ENCODE peak calls at places on chromosome 17, in seven cellular contexts. K, M, E, D, J, A and R are unnamed samples.

GRCh38 chr17:17300624-17301568 is 2.3 kb upstream of the NT5M start:
- DNase-seq in K (no peak), M (no peak), E (peak; percentile 54), D (peak; percentile 71), J (peak; percentile 51), A (no peak), R (peak; percentile 77)

GRCh38 chr17:28493467-28493866 is 12.7 kb upstream of the FOXN1 start:
- DNase-seq in K (peak; percentile 21), M (no peak), E (no peak), D (no peak), J (no peak), A (no peak), R (no peak)

GRCh38 chr17:9072626-9073339 is 51.5 kb downstream of the NTN1 start:
- DNase-seq in K (no peak), M (no peak), E (peak; percentile 18), D (no peak), J (no peak), A (no peak), R (no peak)

GRCh38 chr17:45296833-45297124 is 20.0 kb downstream of the MAP3K14 start:
- DNase-seq in K (no peak), M (no peak), E (no peak), D (no peak), J (no peak), A (no peak), R (no peak)

GRCh38 chr17:78147315-78147998 is 1.3 kb downstream of the C17orf99 start:
- DNase-seq in K (no peak), M (no peak), E (no peak), D (no peak), J (no peak), A (no peak), R (no peak)

GRCh38 chr17:41648411-41649195 is 24.2 kb upstream of the KRT17 start:
- DNase-seq in K (peak; percentile 61), M (peak; percentile 56), E (peak; percentile 70), D (peak; percentile 93), J (peak; percentile 87), A (no peak), R (no peak)

GRCh38 chr17:79033046-79033616 is 9.2 kb downstream of the C1QTNF1 start:
- DNase-seq in K (no peak), M (no peak), E (no peak), D (no peak), J (no peak), A (no peak), R (no peak)

GRCh38 chr17:29133146-29133713 is 47.0 kb downstream of the MYO18A start:
- DNase-seq in K (no peak), M (no peak), E (peak; percentile 85), D (no peak), J (no peak), A (no peak), R (no peak)

GRCh38 chr17:71399649-71400048 is 721.2 kb upstream of the SOX9 start:
- DNase-seq in K (no peak), M (no peak), E (no peak), D (no peak), J (no peak), A (no peak), R (no peak)

GRCh38 chr17:19652595-19652994 is 4.0 kb downstream of the ALDH3A2 start:
- DNase-seq in K (no peak), M (no peak), E (no peak), D (no peak), J (no peak), A (no peak), R (no peak)

GRCh38 chr17:14748036-14748715 is 447.3 kb downstream of the HS3ST3B1 start:
- DNase-seq in K (no peak), M (no peak), E (no peak), D (no peak), J (no peak), A (no peak), R (no peak)

GRCh38 chr17:43014020-43014615 is 7.5 kb downstream of the IFI35 start:
- DNase-seq in K (no peak), M (no peak), E (no peak), D (no peak), J (no peak), A (no peak), R (no peak)

GRCh38 chr17:3989156-3989886 is 25.1 kb upstream of the ATP2A3 start:
- DNase-seq in K (no peak), M (no peak), E (no peak), D (no peak), J (no peak), A (no peak), R (peak; percentile 57)

GRCh38 chr17:45332989-45333701 is 16.3 kb upstream of the MAP3K14 start:
- DNase-seq in K (no peak), M (no peak), E (peak; percentile 52), D (no peak), J (no peak), A (no peak), R (no peak)

GRCh38 chr17:66401364-66401763 is 99.0 kb downstream of the PRKCA start:
- DNase-seq in K (no peak), M (no peak), E (no peak), D (no peak), J (no peak), A (no peak), R (no peak)

GRCh38 chr17:33292184-33292980 is 713 bp downstream of the ASIC2 start:
- DNase-seq in K (no peak), M (no peak), E (peak; percentile 56), D (peak; percentile 50), J (peak; percentile 37), A (no peak), R (peak; percentile 87)
- TF ChIP-seq CTCF in K (peak; percentile 25), M (no peak), E (no peak), D (peak; percentile 45), J (peak; percentile 65), A (no peak), R (peak; percentile 49)

GRCh38 chr17:83178533-83179201 is 99.3 kb downstream of the METRNL start:
- DNase-seq in K (no peak), M (no peak), E (no peak), D (peak; percentile 4), J (no peak), A (no peak), R (peak; percentile 67)

GRCh38 chr17:83176272-83176955 is 97.0 kb downstream of the METRNL start:
- DNase-seq in K (no peak), M (no peak), E (no peak), D (no peak), J (no peak), A (no peak), R (peak; percentile 48)

GRCh38 chr17:83176956-83177583 is 97.7 kb downstream of the METRNL start:
- DNase-seq in K (no peak), M (no peak), E (no peak), D (no peak), J (no peak), A (no peak), R (peak; percentile 77)

GRCh38 chr17:83179378-83179777 is 100.0 kb downstream of the METRNL start:
- DNase-seq in K (no peak), M (no peak), E (no peak), D (peak; percentile 2), J (no peak), A (no peak), R (peak; percentile 41)

DNA sequence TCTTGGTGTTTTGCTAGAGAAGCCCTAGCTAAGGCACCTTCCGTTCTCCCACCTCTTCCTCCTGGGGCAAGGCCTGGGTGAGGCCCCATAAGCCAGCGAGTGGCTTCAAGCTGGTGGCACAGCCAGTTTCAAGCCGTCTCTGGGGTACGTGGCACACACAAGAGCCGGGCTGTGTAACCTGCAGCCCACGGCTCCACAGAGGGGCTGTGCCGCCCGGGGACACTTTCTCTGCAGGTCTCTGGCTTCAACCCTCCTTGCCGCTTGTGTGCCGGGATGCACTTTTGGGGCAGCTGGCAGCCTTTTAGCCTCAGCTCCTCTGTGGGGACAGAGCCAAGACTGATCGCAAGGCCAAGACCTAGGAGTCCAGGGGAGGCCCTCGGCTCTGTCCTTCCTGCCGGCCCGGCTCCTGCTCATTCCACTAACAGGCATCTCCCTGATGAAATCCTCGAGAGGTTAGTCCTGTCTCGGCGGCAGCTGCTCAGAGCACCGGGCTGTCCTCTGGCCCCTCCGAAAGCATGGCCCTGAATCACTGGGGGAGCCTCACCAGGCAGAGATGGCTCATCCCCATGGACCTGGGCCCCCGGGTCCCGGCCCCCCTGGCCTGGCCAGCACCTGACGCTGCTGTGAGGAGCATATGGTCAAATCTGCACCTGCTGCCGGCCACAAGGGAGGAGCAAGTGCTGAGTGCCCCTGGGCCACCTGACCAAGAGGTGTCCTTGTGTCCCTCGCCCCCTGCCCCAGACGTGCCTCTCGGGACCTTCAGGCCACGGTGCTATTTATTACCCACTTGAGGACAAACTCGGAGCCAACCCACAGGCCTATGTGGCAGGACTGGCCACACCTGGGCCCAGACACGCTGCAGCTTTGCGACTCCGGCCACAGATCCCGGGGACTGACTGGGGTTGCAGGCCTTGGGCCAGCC is 98.5 kb downstream of the METRNL start:
- DNase-seq in K (no peak), M (no peak), E (no peak), D (no peak), J (no peak), A (no peak), R (peak; percentile 78)
- TF ChIP-seq CTCF in K (no peak), M (no peak), E (no peak), D (no peak), J (no peak), A (no peak), R (no peak)

GRCh38 chr17:55820675-55821074 is 69.8 kb downstream of the PCTP start:
- DNase-seq in K (no peak), M (no peak), E (no peak), D (no peak), J (no peak), A (no peak), R (no peak)

GRCh38 chr17:55830699-55831098 is 79.8 kb downstream of the PCTP start:
- DNase-seq in K (no peak), M (no peak), E (no peak), D (no peak), J (no peak), A (no peak), R (no peak)

GRCh38 chr17:55830210-55830609 is 79.4 kb downstream of the PCTP start:
- DNase-seq in K (no peak), M (no peak), E (no peak), D (no peak), J (no peak), A (no peak), R (no peak)

DNA sequence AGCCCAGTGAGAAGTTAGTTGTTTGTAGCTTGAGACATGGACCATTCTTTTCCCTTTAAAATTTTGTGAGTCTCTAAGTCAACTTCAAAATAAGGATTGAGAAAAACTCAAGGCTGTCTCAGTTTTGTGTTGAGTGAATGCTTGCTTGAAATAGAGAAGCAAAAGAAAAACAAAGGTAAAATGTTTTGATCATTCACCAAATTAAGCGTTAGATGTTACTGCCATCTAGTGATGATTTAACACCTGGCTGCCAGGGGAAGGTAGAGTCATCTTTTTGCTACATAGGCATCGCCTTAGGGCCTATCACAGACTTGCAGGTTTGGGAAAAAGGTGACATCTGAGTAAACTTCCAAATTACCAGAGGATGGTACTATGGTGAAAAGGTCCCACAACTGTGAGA is 74.4 kb downstream of the PCTP start:
- DNase-seq in K (no peak), M (no peak), E (no peak), D (no peak), J (no peak), A (no peak), R (no peak)
- TF ChIP-seq CTCF in K (no peak), M (no peak), E (peak; percentile 11), D (peak; percentile 38), J (peak; percentile 47), A (no peak), R (peak; percentile 56)

DNA sequence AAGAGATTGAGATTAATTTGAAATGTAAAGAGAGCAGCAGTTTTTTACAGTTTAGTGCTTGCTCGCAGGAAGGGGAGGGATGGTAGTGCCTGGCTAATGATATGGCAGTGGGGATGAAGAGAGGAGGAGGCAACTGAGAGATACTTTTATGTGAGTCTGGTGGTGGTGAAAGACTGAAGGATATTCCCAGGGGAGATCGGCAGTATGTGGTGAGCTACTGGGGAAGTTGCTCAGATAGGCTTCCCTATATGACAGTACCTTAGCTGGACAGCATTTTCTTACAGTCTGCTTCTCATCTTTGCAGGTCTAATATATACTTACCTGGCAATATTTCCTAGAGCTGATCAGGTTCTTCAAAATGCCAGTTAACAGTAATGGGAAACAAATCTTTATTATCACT is 8.6 kb downstream of the CEP95 start:
- DNase-seq in K (no peak), M (no peak), E (no peak), D (no peak), J (no peak), A (no peak), R (no peak)
- TF ChIP-seq CTCF in K (no peak), M (no peak), E (no peak), D (no peak), J (no peak), A (no peak), R (no peak)